ENCODE peak calls at places on chromosomes 11 and 22, in nine cellular contexts. One of them, this sample, is unnamed.

GRCh38 chr11:35763772-35764171 is 101.2 kb downstream of the TRIM44 start:
- DNase-seq in right lobe of liver: no peak
- DNase-seq in CD8-positive, alpha-beta T cell: no peak
- DNase-seq in brain microvascular endothelial cell: no peak
- DNase-seq in choroid plexus epithelial cell: no peak
- DNase-seq in GM12865: no peak
- DNase-seq in progenitor cell of endocrine pancreas: no peak
- DNase-seq in AG10803: no peak
- DNase-seq in astrocyte of the spinal cord: no peak
- DNase-seq in this sample: no peak

GRCh38 chr11:119147604-119148333 is 1.1 kb upstream of the ABCG4 start:
- DNase-seq in right lobe of liver: no peak
- DNase-seq in CD8-positive, alpha-beta T cell: no peak
- DNase-seq in brain microvascular endothelial cell: no peak
- DNase-seq in choroid plexus epithelial cell: no peak
- DNase-seq in GM12865: peak
- DNase-seq in progenitor cell of endocrine pancreas: no peak
- DNase-seq in AG10803: no peak
- DNase-seq in astrocyte of the spinal cord: no peak
- DNase-seq in this sample: no peak

GRCh38 chr11:11265320-11265719 is 87.7 kb downstream of the CSNK2A3 start:
- DNase-seq in right lobe of liver: no peak
- DNase-seq in CD8-positive, alpha-beta T cell: no peak
- DNase-seq in brain microvascular endothelial cell: no peak
- DNase-seq in choroid plexus epithelial cell: no peak
- DNase-seq in GM12865: no peak
- DNase-seq in progenitor cell of endocrine pancreas: no peak
- DNase-seq in AG10803: no peak
- DNase-seq in astrocyte of the spinal cord: no peak
- DNase-seq in this sample: no peak

GRCh38 chr11:12702999-12703453 is 28.8 kb downstream of the TEAD1 start:
- DNase-seq in right lobe of liver: no peak
- DNase-seq in CD8-positive, alpha-beta T cell: no peak
- DNase-seq in brain microvascular endothelial cell: no peak
- DNase-seq in choroid plexus epithelial cell: no peak
- DNase-seq in GM12865: no peak
- DNase-seq in progenitor cell of endocrine pancreas: no peak
- DNase-seq in AG10803: no peak
- DNase-seq in astrocyte of the spinal cord: no peak
- DNase-seq in this sample: no peak

GRCh38 chr11:86644291-86644690 is 28.1 kb downstream of the ME3 start:
- DNase-seq in right lobe of liver: no peak
- DNase-seq in CD8-positive, alpha-beta T cell: no peak
- DNase-seq in brain microvascular endothelial cell: peak
- DNase-seq in choroid plexus epithelial cell: peak
- DNase-seq in GM12865: no peak
- DNase-seq in progenitor cell of endocrine pancreas: no peak
- DNase-seq in AG10803: peak
- DNase-seq in astrocyte of the spinal cord: peak
- DNase-seq in this sample: no peak

GRCh38 chr11:110490886-110491285 is 61.1 kb downstream of the FDX1 start:
- DNase-seq in right lobe of liver: no peak
- DNase-seq in CD8-positive, alpha-beta T cell: no peak
- DNase-seq in brain microvascular endothelial cell: peak
- DNase-seq in choroid plexus epithelial cell: peak
- DNase-seq in GM12865: no peak
- DNase-seq in progenitor cell of endocrine pancreas: no peak
- DNase-seq in AG10803: peak
- DNase-seq in astrocyte of the spinal cord: peak
- DNase-seq in this sample: no peak

GRCh38 chr11:72642815-72643511 is 31.3 kb downstream of the PDE2A start:
- DNase-seq in right lobe of liver: peak
- DNase-seq in CD8-positive, alpha-beta T cell: peak
- DNase-seq in brain microvascular endothelial cell: no peak
- DNase-seq in choroid plexus epithelial cell: peak
- DNase-seq in GM12865: peak
- DNase-seq in progenitor cell of endocrine pancreas: peak
- DNase-seq in AG10803: peak
- DNase-seq in astrocyte of the spinal cord: peak
- DNase-seq in this sample: peak

GRCh38 chr11:131066551-131066950 is 150.3 kb upstream of the SNX19 start:
- DNase-seq in right lobe of liver: no peak
- DNase-seq in CD8-positive, alpha-beta T cell: no peak
- DNase-seq in brain microvascular endothelial cell: no peak
- DNase-seq in choroid plexus epithelial cell: no peak
- DNase-seq in GM12865: no peak
- DNase-seq in progenitor cell of endocrine pancreas: no peak
- DNase-seq in AG10803: no peak
- DNase-seq in astrocyte of the spinal cord: no peak
- DNase-seq in this sample: no peak

GRCh38 chr11:23399995-23400394 is 539.7 kb upstream of the CCDC179 start:
- DNase-seq in right lobe of liver: peak
- DNase-seq in CD8-positive, alpha-beta T cell: no peak
- DNase-seq in brain microvascular endothelial cell: no peak
- DNase-seq in choroid plexus epithelial cell: no peak
- DNase-seq in GM12865: no peak
- DNase-seq in progenitor cell of endocrine pancreas: no peak
- DNase-seq in AG10803: no peak
- DNase-seq in astrocyte of the spinal cord: no peak
- DNase-seq in this sample: no peak

GRCh38 chr11:17013548-17014320 is 480 bp downstream of the PLEKHA7 start:
- DNase-seq in right lobe of liver: peak
- DNase-seq in CD8-positive, alpha-beta T cell: no peak
- DNase-seq in brain microvascular endothelial cell: no peak
- DNase-seq in choroid plexus epithelial cell: no peak
- DNase-seq in GM12865: no peak
- DNase-seq in progenitor cell of endocrine pancreas: peak
- DNase-seq in AG10803: no peak
- DNase-seq in astrocyte of the spinal cord: no peak
- DNase-seq in this sample: peak

GRCh38 chr11:115181480-115181879 is 322.7 kb downstream of the CADM1 start:
- DNase-seq in right lobe of liver: no peak
- DNase-seq in CD8-positive, alpha-beta T cell: no peak
- DNase-seq in brain microvascular endothelial cell: no peak
- DNase-seq in choroid plexus epithelial cell: no peak
- DNase-seq in GM12865: no peak
- DNase-seq in progenitor cell of endocrine pancreas: no peak
- DNase-seq in AG10803: no peak
- DNase-seq in astrocyte of the spinal cord: no peak
- DNase-seq in this sample: no peak

GRCh38 chr22:21718492-21718891 is 17.1 kb downstream of the YPEL1 start:
- DNase-seq in right lobe of liver: no peak
- DNase-seq in CD8-positive, alpha-beta T cell: no peak
- DNase-seq in brain microvascular endothelial cell: no peak
- DNase-seq in choroid plexus epithelial cell: peak
- DNase-seq in GM12865: no peak
- DNase-seq in progenitor cell of endocrine pancreas: no peak
- DNase-seq in AG10803: no peak
- DNase-seq in astrocyte of the spinal cord: no peak
- DNase-seq in this sample: no peak

GRCh38 chr11:116840746-116841296 is 3.4 kb upstream of the APOA1 start:
- DNase-seq in right lobe of liver: no peak
- DNase-seq in CD8-positive, alpha-beta T cell: no peak
- DNase-seq in brain microvascular endothelial cell: no peak
- DNase-seq in choroid plexus epithelial cell: no peak
- DNase-seq in GM12865: no peak
- DNase-seq in progenitor cell of endocrine pancreas: no peak
- DNase-seq in AG10803: no peak
- DNase-seq in astrocyte of the spinal cord: no peak
- DNase-seq in this sample: no peak

GRCh38 chr11:1223346-1224108 is 661 bp downstream of the MUC5B start:
- DNase-seq in right lobe of liver: peak
- DNase-seq in CD8-positive, alpha-beta T cell: no peak
- DNase-seq in brain microvascular endothelial cell: no peak
- DNase-seq in choroid plexus epithelial cell: no peak
- DNase-seq in GM12865: no peak
- DNase-seq in progenitor cell of endocrine pancreas: no peak
- DNase-seq in AG10803: no peak
- DNase-seq in astrocyte of the spinal cord: no peak
- DNase-seq in this sample: no peak

GRCh38 chr11:63560506-63561179 is 2.5 kb downstream of the PLAAT2 start:
- DNase-seq in right lobe of liver: no peak
- DNase-seq in CD8-positive, alpha-beta T cell: no peak
- DNase-seq in brain microvascular endothelial cell: no peak
- DNase-seq in choroid plexus epithelial cell: no peak
- DNase-seq in GM12865: no peak
- DNase-seq in progenitor cell of endocrine pancreas: no peak
- DNase-seq in AG10803: no peak
- DNase-seq in astrocyte of the spinal cord: no peak
- DNase-seq in this sample: no peak

GRCh38 chr22:48968201-48968959 is 859.3 kb downstream of the BRD1 start:
- DNase-seq in right lobe of liver: no peak
- DNase-seq in CD8-positive, alpha-beta T cell: no peak
- DNase-seq in brain microvascular endothelial cell: no peak
- DNase-seq in choroid plexus epithelial cell: no peak
- DNase-seq in GM12865: no peak
- DNase-seq in progenitor cell of endocrine pancreas: peak
- DNase-seq in AG10803: no peak
- DNase-seq in astrocyte of the spinal cord: no peak
- DNase-seq in this sample: no peak

GRCh38 chr11:123429851-123430735 is at the start of gene GRAMD1B:
- DNase-seq in right lobe of liver: peak
- DNase-seq in CD8-positive, alpha-beta T cell: peak
- DNase-seq in brain microvascular endothelial cell: peak
- DNase-seq in choroid plexus epithelial cell: peak
- DNase-seq in GM12865: peak
- DNase-seq in progenitor cell of endocrine pancreas: peak
- DNase-seq in AG10803: peak
- DNase-seq in astrocyte of the spinal cord: peak
- DNase-seq in this sample: peak

DNA sequence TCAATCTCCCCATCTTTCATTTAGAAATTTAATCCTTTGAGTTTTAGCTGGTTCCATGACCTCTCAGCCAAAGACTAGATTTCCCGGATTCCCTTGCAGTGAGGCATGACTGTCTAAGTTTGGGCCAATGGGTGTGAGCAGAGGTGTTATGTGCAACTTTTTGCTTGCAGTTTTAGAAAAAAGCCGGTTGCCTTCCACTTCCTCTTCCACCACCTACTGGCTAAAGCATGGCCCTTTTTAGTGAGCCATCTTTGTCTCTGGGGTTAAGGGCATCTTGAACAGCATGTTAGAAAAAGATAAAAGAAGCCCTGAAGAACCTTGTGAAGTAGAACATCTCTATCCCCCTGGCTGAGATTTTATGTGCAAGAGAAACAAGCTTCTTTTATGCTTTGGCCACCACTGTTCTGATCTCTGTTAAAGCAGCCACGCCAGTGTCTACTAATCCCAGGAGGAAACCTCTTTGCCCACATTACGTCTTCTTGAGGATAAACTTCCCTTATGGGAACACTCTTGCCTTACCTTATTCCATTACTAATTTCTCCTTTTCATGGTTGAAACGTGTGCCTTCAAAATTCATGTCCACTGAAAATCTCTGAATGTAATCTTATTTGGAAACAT is 279.9 kb downstream of the TENM4 start:
- DNase-seq in right lobe of liver: no peak
- DNase-seq in CD8-positive, alpha-beta T cell: no peak
- DNase-seq in brain microvascular endothelial cell: no peak
- DNase-seq in choroid plexus epithelial cell: no peak
- DNase-seq in GM12865: peak
- DNase-seq in progenitor cell of endocrine pancreas: no peak
- DNase-seq in AG10803: peak
- DNase-seq in astrocyte of the spinal cord: peak
- DNase-seq in this sample: no peak
- TF ChIP-seq CTCF in right lobe of liver: peak
- TF ChIP-seq CTCF in CD8-positive, alpha-beta T cell: no peak
- TF ChIP-seq CTCF in brain microvascular endothelial cell: no peak
- TF ChIP-seq CTCF in choroid plexus epithelial cell: no peak
- TF ChIP-seq CTCF in GM12865: peak
- TF ChIP-seq CTCF in progenitor cell of endocrine pancreas: peak
- TF ChIP-seq CTCF in AG10803: peak
- TF ChIP-seq CTCF in astrocyte of the spinal cord: peak
- TF ChIP-seq CTCF in this sample: no peak

GRCh38 chr22:31540966-31541365 is 44.6 kb downstream of the SFI1 start:
- DNase-seq in right lobe of liver: no peak
- DNase-seq in CD8-positive, alpha-beta T cell: no peak
- DNase-seq in brain microvascular endothelial cell: no peak
- DNase-seq in choroid plexus epithelial cell: no peak
- DNase-seq in GM12865: no peak
- DNase-seq in progenitor cell of endocrine pancreas: no peak
- DNase-seq in AG10803: no peak
- DNase-seq in astrocyte of the spinal cord: no peak
- DNase-seq in this sample: no peak
- TF ChIP-seq CTCF in right lobe of liver: no peak
- TF ChIP-seq CTCF in CD8-positive, alpha-beta T cell: no peak
- TF ChIP-seq CTCF in brain microvascular endothelial cell: no peak
- TF ChIP-seq CTCF in choroid plexus epithelial cell: no peak
- TF ChIP-seq CTCF in GM12865: no peak
- TF ChIP-seq CTCF in progenitor cell of endocrine pancreas: no peak
- TF ChIP-seq CTCF in AG10803: no peak
- TF ChIP-seq CTCF in astrocyte of the spinal cord: no peak
- TF ChIP-seq CTCF in this sample: no peak

GRCh38 chr11:5449023-5449422 is at the start of gene OR51I2:
- DNase-seq in right lobe of liver: no peak
- DNase-seq in CD8-positive, alpha-beta T cell: no peak
- DNase-seq in brain microvascular endothelial cell: no peak
- DNase-seq in choroid plexus epithelial cell: no peak
- DNase-seq in GM12865: no peak
- DNase-seq in progenitor cell of endocrine pancreas: no peak
- DNase-seq in AG10803: no peak
- DNase-seq in astrocyte of the spinal cord: no peak
- DNase-seq in this sample: no peak

GRCh38 chr11:5449432-5449831 is 309 bp downstream of the OR51I2 start:
- DNase-seq in right lobe of liver: no peak
- DNase-seq in CD8-positive, alpha-beta T cell: no peak
- DNase-seq in brain microvascular endothelial cell: no peak
- DNase-seq in choroid plexus epithelial cell: no peak
- DNase-seq in GM12865: no peak
- DNase-seq in progenitor cell of endocrine pancreas: no peak
- DNase-seq in AG10803: no peak
- DNase-seq in astrocyte of the spinal cord: no peak
- DNase-seq in this sample: no peak

DNA sequence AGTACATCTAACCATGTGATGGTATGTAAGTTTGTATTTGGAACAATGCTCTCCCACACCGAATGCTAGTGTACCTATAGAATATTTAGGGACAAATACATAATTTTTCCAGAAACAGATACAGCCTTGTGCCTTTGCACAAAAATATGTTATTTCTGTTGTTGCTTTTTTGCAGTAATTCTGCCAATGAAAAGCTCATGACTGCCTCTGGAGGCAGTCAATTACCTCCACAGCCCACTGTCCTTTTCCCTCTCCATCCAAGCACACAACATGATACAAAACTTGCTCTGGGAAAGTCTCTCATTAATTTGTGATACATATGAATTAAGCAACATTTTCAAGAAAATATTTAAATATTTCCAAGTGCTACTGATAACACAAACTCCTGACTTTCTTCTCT is 3.6 kb downstream of the OR51I2 start:
- DNase-seq in right lobe of liver: no peak
- DNase-seq in CD8-positive, alpha-beta T cell: no peak
- DNase-seq in brain microvascular endothelial cell: no peak
- DNase-seq in choroid plexus epithelial cell: no peak
- DNase-seq in GM12865: no peak
- DNase-seq in progenitor cell of endocrine pancreas: no peak
- DNase-seq in AG10803: no peak
- DNase-seq in astrocyte of the spinal cord: no peak
- DNase-seq in this sample: no peak
- TF ChIP-seq CTCF in right lobe of liver: no peak
- TF ChIP-seq CTCF in CD8-positive, alpha-beta T cell: no peak
- TF ChIP-seq CTCF in brain microvascular endothelial cell: no peak
- TF ChIP-seq CTCF in choroid plexus epithelial cell: no peak
- TF ChIP-seq CTCF in GM12865: no peak
- TF ChIP-seq CTCF in progenitor cell of endocrine pancreas: peak
- TF ChIP-seq CTCF in AG10803: no peak
- TF ChIP-seq CTCF in astrocyte of the spinal cord: no peak
- TF ChIP-seq CTCF in this sample: no peak

GRCh38 chr11:104343578-104343977 is 179.6 kb upstream of the PDGFD start:
- DNase-seq in right lobe of liver: no peak
- DNase-seq in CD8-positive, alpha-beta T cell: no peak
- DNase-seq in brain microvascular endothelial cell: no peak
- DNase-seq in choroid plexus epithelial cell: peak
- DNase-seq in GM12865: peak
- DNase-seq in progenitor cell of endocrine pancreas: no peak
- DNase-seq in AG10803: no peak
- DNase-seq in astrocyte of the spinal cord: no peak
- DNase-seq in this sample: no peak
- TF ChIP-seq CTCF in right lobe of liver: peak
- TF ChIP-seq CTCF in CD8-positive, alpha-beta T cell: peak
- TF ChIP-seq CTCF in brain microvascular endothelial cell: peak
- TF ChIP-seq CTCF in choroid plexus epithelial cell: peak
- TF ChIP-seq CTCF in GM12865: peak
- TF ChIP-seq CTCF in progenitor cell of endocrine pancreas: peak
- TF ChIP-seq CTCF in AG10803: peak
- TF ChIP-seq CTCF in astrocyte of the spinal cord: peak
- TF ChIP-seq CTCF in this sample: no peak